ENCODE peak calls at places on chromosomes 4 and X, in six cellular contexts. D is ascending aorta, V is adrenal gland, G is psoas muscle, F is fibroblast of lung, I is thyroid gland. C is an unnamed sample.

GRCh38 chr4:152099061-152099425 is 338.2 kb upstream of the GATB start:
- DNase-seq in V (no peak), F (no peak), D (no peak), I (no peak), G (no peak), C (no peak)

GRCh38 chr4:125891597-125892258 is 577.0 kb downstream of the FAT4 start:
- DNase-seq in F (peak), V (no peak), G (no peak), I (no peak), D (no peak), C (peak)

GRCh38 chr4:15104825-15105224 is 102.5 kb downstream of the CPEB2 start:
- DNase-seq in I (no peak), G (no peak), D (no peak), F (peak), V (no peak), C (peak)

GRCh38 chr4:46506876-46507275 is 116.9 kb upstream of the GABRA2 start:
- DNase-seq in F (no peak), G (no peak), V (no peak), D (no peak), I (no peak), C (no peak)

GRCh38 chr4:67721770-67722597 is 21.0 kb upstream of the UBA6 start:
- DNase-seq in I (no peak), F (peak), G (no peak), V (no peak), D (no peak), C (peak)

GRCh38 chr4:124863039-124863545 is 150.6 kb upstream of the ANKRD50 start:
- DNase-seq in G (no peak), F (no peak), V (no peak), D (no peak), I (no peak), C (no peak)

GRCh38 chr4:184329235-184330007 is 111.7 kb upstream of the ENPP6 start:
- DNase-seq in G (no peak), I (peak), D (no peak), V (peak), F (no peak), C (no peak)

GRCh38 chrX:8868906-8869305 is 67.7 kb upstream of the FAM9A start:
- DNase-seq in G (no peak), D (no peak), V (no peak), I (no peak), F (peak), C (no peak)

GRCh38 chr4:109861941-109862340 is 14.0 kb downstream of the LRIT3 start:
- DNase-seq in G (no peak), D (no peak), V (no peak), I (no peak), F (no peak), C (no peak)

GRCh38 chrX:254630-255215 is 26.5 kb upstream of the PLCXD1 start:
- DNase-seq in D (no peak), V (no peak), I (no peak), G (no peak), F (no peak), C (no peak)

GRCh38 chrX:108072746-108073145 is 18.6 kb downstream of the PSMD10 start:
- DNase-seq in F (peak), V (no peak), I (no peak), G (no peak), D (no peak), C (peak)

GRCh38 chrX:116009871-116010710 is 160.5 kb upstream of the AGTR2 start:
- DNase-seq in I (peak), F (no peak), V (peak), D (no peak), G (no peak), C (no peak)

GRCh38 chr4:94802091-94802490 is 44.3 kb downstream of the BMPR1B start:
- DNase-seq in V (no peak), I (no peak), D (no peak), G (no peak), F (no peak), C (no peak)

GRCh38 chr4:147736458-147736857 is 4.6 kb downstream of the ARHGAP10 start:
- DNase-seq in V (no peak), I (no peak), F (peak), G (no peak), D (no peak), C (peak)

GRCh38 chr4:33924239-33924638 is 2320.1 kb downstream of the ARAP2 start:
- DNase-seq in V (no peak), D (no peak), F (peak), G (no peak), I (peak), C (no peak)

GRCh38 chr4:57554693-57555092 is 444.5 kb upstream of the IGFBP7 start:
- DNase-seq in G (no peak), I (no peak), F (no peak), V (no peak), D (no peak), C (no peak)

GRCh38 chrX:140701480-140701879 is 8.1 kb upstream of the LINC00632 start:
- DNase-seq in G (no peak), V (no peak), I (no peak), F (peak), D (no peak), C (peak)

GRCh38 chr4:104983615-104984179 is 163.0 kb upstream of the TET2 start:
- DNase-seq in V (no peak), I (no peak), F (no peak), G (no peak), D (no peak), C (no peak)

GRCh38 chr4:169272265-169272886 is 1.6 kb upstream of the SH3RF1 start:
- DNase-seq in F (peak), V (no peak), I (no peak), G (no peak), D (no peak), C (peak)

GRCh38 chr4:7854697-7855370 is 84.8 kb downstream of the AFAP1 start:
- DNase-seq in D (no peak), F (no peak), V (no peak), I (no peak), G (no peak), C (no peak)

GRCh38 chrX:65706041-65706828 is 38.8 kb downstream of the MSN start:
- DNase-seq in I (peak), V (peak), D (peak), G (peak), F (peak), C (peak)

GRCh38 chrX:46567388-46567787 is 6.2 kb upstream of the CHST7 start:
- DNase-seq in V (no peak), G (no peak), D (no peak), I (no peak), F (no peak), C (no peak)

GRCh38 chrX:43380704-43381103 is 275.4 kb upstream of the MAOA start:
- DNase-seq in F (no peak), V (no peak), G (no peak), D (no peak), I (no peak), C (no peak)

GRCh38 chr4:6268650-6269399 is 825 bp upstream of the WFS1 start:
- DNase-seq in D (no peak), F (no peak), G (no peak), I (no peak), V (no peak), C (no peak)

GRCh38 chrX:110847334-110847733 is 51.7 kb upstream of the CHRDL1 start:
- DNase-seq in D (no peak), F (peak), I (no peak), G (no peak), V (no peak), C (peak)

GRCh38 chr4:169314906-169315305 is 44.1 kb upstream of the SH3RF1 start:
- DNase-seq in G (peak), I (peak), V (peak), F (peak), D (peak), C (peak)

GRCh38 chr4:95118507-95118906 is 360.8 kb downstream of the BMPR1B start:
- DNase-seq in V (no peak), G (no peak), D (no peak), F (no peak), I (no peak), C (no peak)

GRCh38 chr4:125085-125820 is 952 bp downstream of the ZNF718 start:
- DNase-seq in V (peak), G (peak), D (peak), I (peak), F (peak), C (peak)

GRCh38 chr4:170420255-170420693 is 330.5 kb upstream of the AADAT start:
- DNase-seq in I (no peak), G (no peak), D (no peak), F (peak), V (no peak), C (no peak)

GRCh38 chr4:10006604-10007435 is 14.5 kb downstream of the SLC2A9 start:
- DNase-seq in V (no peak), D (peak), I (peak), F (no peak), G (no peak), C (no peak)

GRCh38 chr4:17058506-17058905 is 160.1 kb upstream of the LDB2 start:
- DNase-seq in F (peak), D (no peak), V (no peak), G (peak), I (peak), C (no peak)

GRCh38 chr4:1668488-1668840 is 15.6 kb downstream of the FAM53A start:
- DNase-seq in D (no peak), G (no peak), I (no peak), F (no peak), V (no peak), C (no peak)

GRCh38 chr4:38560763-38561558 is 103.0 kb upstream of the KLF3 start:
- DNase-seq in D (no peak), V (no peak), G (no peak), I (no peak), F (no peak), C (no peak)

GRCh38 chr4:40003986-40004385 is 26.3 kb upstream of the PDS5A start:
- DNase-seq in G (no peak), D (no peak), F (peak), I (no peak), V (no peak), C (peak)

GRCh38 chrX:9644335-9644734 is 121.3 kb downstream of the GPR143 start:
- DNase-seq in G (no peak), D (no peak), V (no peak), F (no peak), I (no peak), C (no peak)

GRCh38 chrX:115362334-115363095 is 73.0 kb downstream of the LUZP4 start:
- DNase-seq in G (no peak), D (no peak), V (no peak), I (no peak), F (peak), C (no peak)

GRCh38 chr4:7089211-7089964 is 21.5 kb upstream of the GRPEL1 start:
- DNase-seq in V (peak), I (no peak), D (peak), G (no peak), F (no peak), C (no peak)

GRCh38 chrX:134423606-134424005 is 36.4 kb upstream of the HPRT1 start:
- DNase-seq in D (no peak), I (no peak), G (no peak), V (no peak), F (peak), C (no peak)

GRCh38 chrX:7068939-7069367 is 78.6 kb upstream of the STS start:
- DNase-seq in D (no peak), I (no peak), F (no peak), V (peak), G (no peak), C (peak)
- TF ChIP-seq CTCF in D (no peak), I (no peak), F (peak), V (peak), G (no peak), C (peak)

GRCh38 chr4:122898370-122899150 is 23.8 kb downstream of the NUDT6 start:
- DNase-seq in D (peak), V (no peak), F (peak), I (peak), G (no peak), C (peak)
- H3K27ac ChIP-seq in D (peak), V (no peak), F (peak), I (no peak), G (no peak), C (peak)

GRCh38 chr4:155025762-155026457 is 182.5 kb upstream of the NPY2R start:
- DNase-seq in I (peak), G (no peak), F (peak), D (no peak), V (no peak), C (peak)
- TF ChIP-seq CTCF in I (peak), G (no peak), F (peak), D (peak), V (no peak), C (peak)

GRCh38 chrX:105211051-105211575 is 9.4 kb downstream of the TEX13A start:
- DNase-seq in I (no peak), F (no peak), G (no peak), D (no peak), V (no peak), C (no peak)

GRCh38 chrX:105209406-105209805 is 11.1 kb downstream of the TEX13A start:
- DNase-seq in I (no peak), F (no peak), V (no peak), G (no peak), D (no peak), C (no peak)

DNA sequence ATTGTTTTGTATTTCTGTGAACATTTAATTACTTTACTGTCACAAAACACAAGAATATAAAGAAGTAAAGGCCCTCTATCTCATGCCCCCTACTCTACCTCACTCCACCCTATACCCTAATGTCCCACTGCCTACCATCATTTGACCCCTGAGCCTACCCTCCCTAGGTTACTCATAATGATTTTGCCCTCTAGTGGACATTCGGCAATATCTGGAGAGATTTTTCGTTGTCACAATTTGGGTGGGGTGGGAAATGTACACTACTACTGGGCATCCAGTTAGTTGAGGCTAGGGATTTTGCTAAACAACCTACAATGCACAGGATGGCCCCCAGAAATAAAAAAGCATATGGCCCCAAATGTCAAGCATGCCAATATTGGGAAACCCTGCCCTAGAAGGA is 10.2 kb downstream of the TEX13A start:
- DNase-seq in V (no peak), I (no peak), G (no peak), D (no peak), F (no peak), C (no peak)
- H3K27ac ChIP-seq in V (no peak), I (no peak), G (no peak), D (no peak), F (no peak), C (no peak)

DNA sequence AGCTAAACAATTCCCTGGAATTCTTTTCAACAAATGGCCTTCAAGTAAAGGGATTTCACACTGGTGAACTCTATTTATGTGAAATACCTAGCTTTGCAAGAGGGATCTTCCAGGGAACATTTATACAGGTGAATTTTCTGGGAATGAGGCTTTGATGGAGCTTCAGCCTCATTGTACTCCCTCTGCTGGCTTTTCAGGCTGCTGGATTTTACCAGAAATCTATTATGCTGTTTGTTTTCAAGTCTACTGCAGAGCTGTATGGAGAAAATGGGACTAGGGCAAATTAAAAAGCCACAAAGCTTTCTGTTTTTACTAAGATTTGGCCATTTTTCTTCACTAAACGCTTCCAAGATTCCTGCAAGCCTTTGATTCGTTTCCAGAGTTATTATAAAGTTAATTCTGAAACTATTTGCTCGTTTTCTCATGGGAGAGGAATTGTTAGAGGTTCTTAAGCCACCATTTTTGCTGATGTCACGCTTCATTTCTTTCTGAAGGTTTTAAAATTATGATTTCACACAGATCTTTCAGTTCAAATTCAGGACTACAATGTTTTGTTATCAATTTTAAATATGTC is 31.6 kb downstream of the KDM6A start:
- DNase-seq in G (no peak), V (no peak), F (no peak), I (no peak), D (no peak), C (no peak)
- TF ChIP-seq CTCF in G (no peak), V (no peak), F (peak), I (no peak), D (no peak), C (peak)

GRCh38 chr4:74109116-74109791 is 10.3 kb upstream of the CXCL2 start:
- DNase-seq in D (no peak), F (peak), G (peak), I (peak), V (peak), C (peak)

GRCh38 chr4:74111576-74111975 is 12.6 kb upstream of the CXCL2 start:
- DNase-seq in G (no peak), V (no peak), D (no peak), I (no peak), F (no peak), C (no peak)

GRCh38 chr4:74110670-74111069 is 11.7 kb upstream of the CXCL2 start:
- DNase-seq in F (no peak), V (no peak), G (no peak), I (no peak), D (no peak), C (no peak)

GRCh38 chr4:74108457-74109115 is 9.6 kb upstream of the CXCL2 start:
- DNase-seq in G (no peak), D (no peak), V (no peak), I (no peak), F (no peak), C (no peak)

GRCh38 chr4:74109894-74110605 is 11.1 kb upstream of the CXCL2 start:
- DNase-seq in V (no peak), I (no peak), D (no peak), F (peak), G (no peak), C (peak)
- H3K27ac ChIP-seq in V (no peak), I (peak), D (peak), F (peak), G (peak), C (peak)

GRCh38 chr4:140641105-140641555 is 72.4 kb upstream of the UCP1 start:
- DNase-seq in F (no peak), G (no peak), D (no peak), I (no peak), V (no peak), C (no peak)

GRCh38 chr4:140635606-140636005 is 66.8 kb upstream of the UCP1 start:
- DNase-seq in V (no peak), D (no peak), G (no peak), F (peak), I (no peak), C (peak)

GRCh38 chr4:140633951-140634350 is 65.2 kb upstream of the UCP1 start:
- DNase-seq in V (no peak), F (no peak), D (no peak), G (no peak), I (no peak), C (no peak)

GRCh38 chr4:140640150-140640748 is 71.5 kb upstream of the UCP1 start:
- DNase-seq in V (no peak), D (no peak), F (no peak), I (no peak), G (no peak), C (no peak)

DNA sequence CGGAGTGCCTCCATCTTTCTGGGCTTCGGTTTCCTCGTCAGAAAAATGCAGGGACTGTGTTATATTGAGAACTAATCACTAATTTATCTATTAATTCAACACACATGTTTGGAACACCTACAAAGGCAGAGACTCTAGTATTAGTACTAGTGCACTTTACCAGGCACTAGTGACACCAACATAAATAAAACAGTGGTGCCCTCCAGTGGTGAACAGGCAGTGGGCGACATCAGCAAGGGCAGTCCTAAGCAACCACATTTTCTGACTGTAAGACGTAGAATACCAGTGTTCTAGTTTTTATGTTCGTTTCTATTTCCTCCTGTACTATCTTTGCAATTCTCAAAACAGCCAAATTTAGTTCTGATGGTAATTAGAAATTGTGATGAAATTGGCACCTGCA is 69.1 kb upstream of the UCP1 start:
- DNase-seq in F (peak), V (no peak), I (no peak), D (no peak), G (no peak), C (no peak)
- TF ChIP-seq CTCF in F (peak), V (peak), I (no peak), D (no peak), G (peak), C (peak)

C was measured in brain microvascular endothelial cell.